ENCODE peak calls at places on chromosomes 13 and 19, in seven cellular contexts. One of them, this sample, is unnamed.

GRCh38 chr13:109253316-109253715 is 533.1 kb downstream of the IRS2 start:
- DNase-seq in breast epithelium: no peak
- DNase-seq in HepG2: no peak
- DNase-seq in GM23338: no peak
- DNase-seq in GM12891: no peak
- DNase-seq in GM12878: no peak
- DNase-seq in suprapubic skin: no peak
- DNase-seq in this sample: no peak

GRCh38 chr13:85174291-85174690 is 624.9 kb downstream of the SLITRK6 start:
- DNase-seq in breast epithelium: no peak
- DNase-seq in HepG2: no peak
- DNase-seq in GM23338: no peak
- DNase-seq in GM12891: no peak
- DNase-seq in GM12878: no peak
- DNase-seq in suprapubic skin: no peak
- DNase-seq in this sample: no peak

GRCh38 chr13:97256343-97256783 is 34.2 kb downstream of the MBNL2 start:
- DNase-seq in breast epithelium: no peak
- DNase-seq in HepG2: peak; percentile 85
- DNase-seq in GM23338: no peak
- DNase-seq in GM12891: no peak
- DNase-seq in GM12878: no peak
- DNase-seq in suprapubic skin: no peak
- DNase-seq in this sample: no peak

GRCh38 chr19:45472557-45473365 is 5.0 kb downstream of the FOSB start:
- DNase-seq in breast epithelium: no peak
- DNase-seq in HepG2: no peak
- DNase-seq in GM23338: peak; percentile 57
- DNase-seq in GM12891: no peak
- DNase-seq in GM12878: no peak
- DNase-seq in suprapubic skin: peak; percentile 84
- DNase-seq in this sample: no peak

GRCh38 chr19:57620673-57621348 is 6.8 kb downstream of the ZNF134 start:
- DNase-seq in breast epithelium: no peak
- DNase-seq in HepG2: no peak
- DNase-seq in GM23338: peak; percentile 40
- DNase-seq in GM12891: no peak
- DNase-seq in GM12878: no peak
- DNase-seq in suprapubic skin: no peak
- DNase-seq in this sample: no peak

GRCh38 chr19:16062789-16063188 is 13.5 kb upstream of the TPM4 start:
- DNase-seq in breast epithelium: no peak
- DNase-seq in HepG2: no peak
- DNase-seq in GM23338: peak; percentile 75
- DNase-seq in GM12891: no peak
- DNase-seq in GM12878: no peak
- DNase-seq in suprapubic skin: peak; percentile 77
- DNase-seq in this sample: no peak

GRCh38 chr13:30364876-30365275 is 57.4 kb upstream of the UBE2L5 start:
- DNase-seq in breast epithelium: no peak
- DNase-seq in HepG2: no peak
- DNase-seq in GM23338: peak; percentile 35
- DNase-seq in GM12891: no peak
- DNase-seq in GM12878: no peak
- DNase-seq in suprapubic skin: no peak
- DNase-seq in this sample: no peak

GRCh38 chr13:26540319-26540718 is 17.2 kb upstream of the WASF3 start:
- DNase-seq in breast epithelium: no peak
- DNase-seq in HepG2: no peak
- DNase-seq in GM23338: no peak
- DNase-seq in GM12891: no peak
- DNase-seq in GM12878: no peak
- DNase-seq in suprapubic skin: no peak
- DNase-seq in this sample: no peak

GRCh38 chr13:42474954-42475353 is 99.0 kb upstream of the TNFSF11 start:
- DNase-seq in breast epithelium: no peak
- DNase-seq in HepG2: no peak
- DNase-seq in GM23338: no peak
- DNase-seq in GM12891: no peak
- DNase-seq in GM12878: no peak
- DNase-seq in suprapubic skin: no peak
- DNase-seq in this sample: no peak

GRCh38 chr13:22569830-22570229 is 610.9 kb upstream of the SGCG start:
- DNase-seq in breast epithelium: no peak
- DNase-seq in HepG2: no peak
- DNase-seq in GM23338: no peak
- DNase-seq in GM12891: no peak
- DNase-seq in GM12878: no peak
- DNase-seq in suprapubic skin: no peak
- DNase-seq in this sample: no peak

GRCh38 chr13:62139597-62139996 is 723.9 kb upstream of the PCDH20 start:
- DNase-seq in breast epithelium: no peak
- DNase-seq in HepG2: no peak
- DNase-seq in GM23338: no peak
- DNase-seq in GM12891: no peak
- DNase-seq in GM12878: no peak
- DNase-seq in suprapubic skin: no peak
- DNase-seq in this sample: no peak

GRCh38 chr13:24459234-24459633 is 53.3 kb downstream of the PARP4 start:
- DNase-seq in breast epithelium: no peak
- DNase-seq in HepG2: no peak
- DNase-seq in GM23338: no peak
- DNase-seq in GM12891: peak; percentile 43
- DNase-seq in GM12878: peak; percentile 2
- DNase-seq in suprapubic skin: no peak
- DNase-seq in this sample: no peak

GRCh38 chr19:16509141-16510061 is 13.2 kb downstream of the C19orf44 start:
- DNase-seq in breast epithelium: peak; percentile 90
- DNase-seq in HepG2: no peak
- DNase-seq in GM23338: no peak
- DNase-seq in GM12891: no peak
- DNase-seq in GM12878: no peak
- DNase-seq in suprapubic skin: no peak
- DNase-seq in this sample: no peak

GRCh38 chr19:5678071-5678682 is 2.1 kb downstream of the MICOS13 start:
- DNase-seq in breast epithelium: no peak
- DNase-seq in HepG2: no peak
- DNase-seq in GM23338: no peak
- DNase-seq in GM12891: no peak
- DNase-seq in GM12878: no peak
- DNase-seq in suprapubic skin: no peak
- DNase-seq in this sample: no peak

GRCh38 chr13:99124695-99125334 is 75.8 kb upstream of the UBAC2 start:
- DNase-seq in breast epithelium: no peak
- DNase-seq in HepG2: no peak
- DNase-seq in GM23338: no peak
- DNase-seq in GM12891: peak; percentile 24
- DNase-seq in GM12878: peak; percentile 34
- DNase-seq in suprapubic skin: no peak
- DNase-seq in this sample: no peak

GRCh38 chr19:34365463-34366401 is 736 bp downstream of the GPI start:
- DNase-seq in breast epithelium: no peak
- DNase-seq in HepG2: no peak
- DNase-seq in GM23338: peak; percentile 47
- DNase-seq in GM12891: peak; percentile 25
- DNase-seq in GM12878: no peak
- DNase-seq in suprapubic skin: no peak
- DNase-seq in this sample: no peak

GRCh38 chr13:102286326-102286725 is 115.5 kb downstream of the FGF14 start:
- DNase-seq in breast epithelium: no peak
- DNase-seq in HepG2: peak; percentile 53
- DNase-seq in GM23338: no peak
- DNase-seq in GM12891: no peak
- DNase-seq in GM12878: no peak
- DNase-seq in suprapubic skin: no peak
- DNase-seq in this sample: no peak

GRCh38 chr19:46927893-46928292 is 67.1 kb downstream of the ARHGAP35 start:
- DNase-seq in breast epithelium: no peak
- DNase-seq in HepG2: no peak
- DNase-seq in GM23338: no peak
- DNase-seq in GM12891: no peak
- DNase-seq in GM12878: no peak
- DNase-seq in suprapubic skin: no peak
- DNase-seq in this sample: no peak

GRCh38 chr19:46928951-46929350 is 68.2 kb downstream of the ARHGAP35 start:
- DNase-seq in breast epithelium: no peak
- DNase-seq in HepG2: no peak
- DNase-seq in GM23338: peak; percentile 30
- DNase-seq in GM12891: no peak
- DNase-seq in GM12878: no peak
- DNase-seq in suprapubic skin: no peak
- DNase-seq in this sample: no peak

GRCh38 chr19:46925548-46925950 is 64.8 kb downstream of the ARHGAP35 start:
- DNase-seq in breast epithelium: peak; percentile 46
- DNase-seq in HepG2: peak; percentile 93
- DNase-seq in GM23338: no peak
- DNase-seq in GM12891: no peak
- DNase-seq in GM12878: no peak
- DNase-seq in suprapubic skin: no peak
- DNase-seq in this sample: no peak

GRCh38 chr19:46926201-46927071 is 65.6 kb downstream of the ARHGAP35 start:
- DNase-seq in breast epithelium: no peak
- DNase-seq in HepG2: no peak
- DNase-seq in GM23338: no peak
- DNase-seq in GM12891: no peak
- DNase-seq in GM12878: no peak
- DNase-seq in suprapubic skin: no peak
- DNase-seq in this sample: no peak

DNA sequence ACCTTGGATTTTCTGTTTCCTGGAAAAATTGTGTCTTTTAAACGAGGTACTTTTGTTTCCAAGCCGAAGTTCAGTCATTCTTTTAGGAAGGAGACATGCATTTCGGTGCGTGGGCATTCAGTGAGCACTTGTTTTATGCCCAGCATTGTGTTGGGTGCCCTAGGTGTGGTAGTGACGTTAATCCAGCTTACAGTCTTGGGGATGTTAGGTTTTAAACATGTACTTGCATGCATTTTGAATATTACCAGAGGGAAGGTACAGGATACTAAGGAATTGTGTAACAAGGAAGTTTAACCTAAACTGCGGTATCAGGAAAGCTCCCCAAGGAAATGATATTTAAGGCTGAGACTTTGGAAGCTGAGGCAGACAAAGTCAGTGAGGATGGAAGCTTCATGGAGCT is 66.3 kb downstream of the ARHGAP35 start:
- DNase-seq in breast epithelium: no peak
- DNase-seq in HepG2: no peak
- DNase-seq in GM23338: no peak
- DNase-seq in GM12891: no peak
- DNase-seq in GM12878: no peak
- DNase-seq in suprapubic skin: no peak
- DNase-seq in this sample: no peak
- TF ChIP-seq POLR2AphosphoS5 in breast epithelium: no peak
- TF ChIP-seq POLR2AphosphoS5 in HepG2: no peak
- TF ChIP-seq POLR2AphosphoS5 in GM23338: no peak
- TF ChIP-seq POLR2AphosphoS5 in GM12891: no peak
- TF ChIP-seq POLR2AphosphoS5 in GM12878: no peak
- TF ChIP-seq POLR2AphosphoS5 in suprapubic skin: no peak
- TF ChIP-seq POLR2AphosphoS5 in this sample: peak; percentile 71

GRCh38 chr13:33111414-33112110 is 95.3 kb downstream of the KL start:
- DNase-seq in breast epithelium: peak; percentile 35
- DNase-seq in HepG2: peak; percentile 82
- DNase-seq in GM23338: no peak
- DNase-seq in GM12891: no peak
- DNase-seq in GM12878: no peak
- DNase-seq in suprapubic skin: no peak
- DNase-seq in this sample: no peak
- TF ChIP-seq POLR2AphosphoS5 in breast epithelium: peak; percentile 73
- TF ChIP-seq POLR2AphosphoS5 in HepG2: no peak
- TF ChIP-seq POLR2AphosphoS5 in GM23338: no peak
- TF ChIP-seq POLR2AphosphoS5 in GM12891: no peak
- TF ChIP-seq POLR2AphosphoS5 in GM12878: no peak
- TF ChIP-seq POLR2AphosphoS5 in suprapubic skin: peak; percentile 60
- TF ChIP-seq POLR2AphosphoS5 in this sample: no peak

GRCh38 chr19:49498475-49498874 is 2.2 kb downstream of the RPS11 start:
- DNase-seq in breast epithelium: no peak
- DNase-seq in HepG2: no peak
- DNase-seq in GM23338: no peak
- DNase-seq in GM12891: no peak
- DNase-seq in GM12878: no peak
- DNase-seq in suprapubic skin: no peak
- DNase-seq in this sample: peak; percentile 80
- TF ChIP-seq POLR2AphosphoS5 in breast epithelium: no peak
- TF ChIP-seq POLR2AphosphoS5 in HepG2: no peak
- TF ChIP-seq POLR2AphosphoS5 in GM23338: no peak
- TF ChIP-seq POLR2AphosphoS5 in GM12891: no peak
- TF ChIP-seq POLR2AphosphoS5 in GM12878: no peak
- TF ChIP-seq POLR2AphosphoS5 in suprapubic skin: no peak
- TF ChIP-seq POLR2AphosphoS5 in this sample: no peak

DNA sequence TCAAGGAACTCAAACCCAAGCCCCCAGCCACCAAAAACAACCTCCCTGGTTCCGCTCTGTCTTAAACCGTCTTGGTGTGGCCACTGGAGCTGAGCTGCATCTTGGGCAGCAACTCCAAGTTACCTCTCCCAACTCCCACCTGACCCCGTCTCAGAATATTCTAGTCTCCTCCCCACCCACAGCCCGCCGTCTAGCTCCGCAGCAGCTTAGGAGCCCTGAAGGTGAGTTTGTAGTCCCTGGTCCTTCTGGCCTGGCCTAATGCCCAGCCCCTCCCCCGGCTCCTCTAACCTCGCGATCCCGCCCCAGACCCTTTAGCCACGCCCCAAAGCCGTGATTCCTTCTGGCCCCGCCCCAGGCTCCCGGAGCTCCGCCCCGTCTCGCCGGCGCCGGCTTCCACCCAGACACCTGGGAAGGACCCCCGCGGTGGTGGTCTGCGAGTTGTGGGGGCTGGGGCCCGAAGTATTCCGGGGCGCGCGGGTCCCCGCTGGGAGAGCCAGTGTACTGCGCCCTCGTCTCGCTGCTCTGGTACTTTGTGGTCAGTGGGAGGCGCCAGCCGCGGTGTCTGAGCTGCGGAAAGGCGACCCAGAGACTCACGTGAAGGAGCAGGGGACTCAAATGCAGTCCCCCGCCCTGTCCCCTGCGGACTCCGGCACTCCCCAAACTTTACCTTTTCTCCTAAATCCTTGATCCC is 2.5 kb upstream of the LHB start:
- DNase-seq in breast epithelium: peak; percentile 57
- DNase-seq in HepG2: peak; percentile 67
- DNase-seq in GM23338: peak; percentile 93
- DNase-seq in GM12891: no peak
- DNase-seq in GM12878: no peak
- DNase-seq in suprapubic skin: peak; percentile 75
- DNase-seq in this sample: no peak
- TF ChIP-seq POLR2AphosphoS5 in breast epithelium: no peak
- TF ChIP-seq POLR2AphosphoS5 in HepG2: no peak
- TF ChIP-seq POLR2AphosphoS5 in GM23338: no peak
- TF ChIP-seq POLR2AphosphoS5 in GM12891: no peak
- TF ChIP-seq POLR2AphosphoS5 in GM12878: no peak
- TF ChIP-seq POLR2AphosphoS5 in suprapubic skin: no peak
- TF ChIP-seq POLR2AphosphoS5 in this sample: peak; percentile 15

This sample was measured in vagina.